ENCODE peak calls at places on chromosome 19, in four cellular contexts. One of them, this sample, is unnamed.

GRCh38 chr19:33214621-33215020 is 11.0 kb downstream of the SLC7A10 start:
- DNase-seq in K562: peak
- DNase-seq in HepG2: peak
- DNase-seq in GM12878: no peak
- DNase-seq in this sample: peak

GRCh38 chr19:49327878-49328544 is 3.0 kb upstream of the SLC6A16 start:
- DNase-seq in K562: peak
- DNase-seq in HepG2: peak
- DNase-seq in GM12878: no peak
- DNase-seq in this sample: peak

GRCh38 chr19:4581381-4582111 is 22.1 kb upstream of the SEMA6B start:
- DNase-seq in K562: peak
- DNase-seq in HepG2: no peak
- DNase-seq in GM12878: no peak
- DNase-seq in this sample: peak

GRCh38 chr19:31350033-31350692 is 927 bp upstream of the TSHZ3 start:
- DNase-seq in K562: no peak
- DNase-seq in HepG2: no peak
- DNase-seq in GM12878: no peak
- DNase-seq in this sample: no peak

GRCh38 chr19:397321-397720 is 11.6 kb downstream of the C2CD4C start:
- DNase-seq in K562: no peak
- DNase-seq in HepG2: no peak
- DNase-seq in GM12878: no peak
- DNase-seq in this sample: no peak

GRCh38 chr19:31350693-31351211 is 1.5 kb upstream of the TSHZ3 start:
- DNase-seq in K562: peak
- DNase-seq in HepG2: no peak
- DNase-seq in GM12878: no peak
- DNase-seq in this sample: peak

GRCh38 chr19:38482496-38482895 is 49.0 kb downstream of the RYR1 start:
- DNase-seq in K562: no peak
- DNase-seq in HepG2: no peak
- DNase-seq in GM12878: no peak
- DNase-seq in this sample: no peak

GRCh38 chr19:27975419-27976005 is 1237.4 kb downstream of the UQCRFS1 start:
- DNase-seq in K562: no peak
- DNase-seq in HepG2: no peak
- DNase-seq in GM12878: no peak
- DNase-seq in this sample: no peak

GRCh38 chr19:17620696-17621095 is 65.2 kb downstream of the COLGALT1 start:
- DNase-seq in K562: no peak
- DNase-seq in HepG2: no peak
- DNase-seq in GM12878: no peak
- DNase-seq in this sample: no peak

GRCh38 chr19:19170053-19170945 is at the start of gene MEF2B:
- DNase-seq in K562: peak
- DNase-seq in HepG2: peak
- DNase-seq in GM12878: no peak
- DNase-seq in this sample: peak

GRCh38 chr19:51627491-51628138 is 2.6 kb downstream of the SIGLEC5 start:
- DNase-seq in K562: no peak
- DNase-seq in HepG2: no peak
- DNase-seq in GM12878: no peak
- DNase-seq in this sample: no peak

GRCh38 chr19:18645035-18645511 is 8.2 kb downstream of the KLHL26 start:
- DNase-seq in K562: no peak
- DNase-seq in HepG2: no peak
- DNase-seq in GM12878: no peak
- DNase-seq in this sample: no peak

GRCh38 chr19:29766100-29766499 is 45.7 kb upstream of the CCNE1 start:
- DNase-seq in K562: no peak
- DNase-seq in HepG2: no peak
- DNase-seq in GM12878: no peak
- DNase-seq in this sample: no peak

GRCh38 chr19:52048604-52049493 is at the start of gene ZNF432:
- DNase-seq in K562: peak
- DNase-seq in HepG2: peak
- DNase-seq in GM12878: peak
- DNase-seq in this sample: peak

GRCh38 chr19:37981785-37982475 is 74.9 kb downstream of the SIPA1L3 start:
- DNase-seq in K562: no peak
- DNase-seq in HepG2: no peak
- DNase-seq in GM12878: no peak
- DNase-seq in this sample: no peak

GRCh38 chr19:11286312-11286974 is 9.5 kb upstream of the TSPAN16 start:
- DNase-seq in K562: no peak
- DNase-seq in HepG2: no peak
- DNase-seq in GM12878: no peak
- DNase-seq in this sample: no peak

GRCh38 chr19:19627716-19628498 is at the start of gene LPAR2:
- DNase-seq in K562: no peak
- DNase-seq in HepG2: no peak
- DNase-seq in GM12878: no peak
- DNase-seq in this sample: peak

GRCh38 chr19:48549380-48549779 is 2.6 kb upstream of the SULT2B1 start:
- DNase-seq in K562: no peak
- DNase-seq in HepG2: no peak
- DNase-seq in GM12878: no peak
- DNase-seq in this sample: no peak

GRCh38 chr19:43505186-43505456 is 575 bp upstream of the PHLDB3 start:
- DNase-seq in K562: no peak
- DNase-seq in HepG2: no peak
- DNase-seq in GM12878: no peak
- DNase-seq in this sample: no peak

GRCh38 chr19:50633973-50634372 is 5.7 kb downstream of the SYT3 start:
- DNase-seq in K562: no peak
- DNase-seq in HepG2: no peak
- DNase-seq in GM12878: no peak
- DNase-seq in this sample: no peak

GRCh38 chr19:33688657-33688992 is 66.9 kb downstream of the CHST8 start:
- DNase-seq in K562: no peak
- DNase-seq in HepG2: no peak
- DNase-seq in GM12878: no peak
- DNase-seq in this sample: no peak

GRCh38 chr19:36489920-36490415 is 607 bp upstream of the ZNF566 start:
- DNase-seq in K562: peak
- DNase-seq in HepG2: peak
- DNase-seq in GM12878: peak
- DNase-seq in this sample: peak

GRCh38 chr19:54517483-54517882 is 14.9 kb downstream of the LAIR2 start:
- DNase-seq in K562: peak
- DNase-seq in HepG2: peak
- DNase-seq in GM12878: no peak
- DNase-seq in this sample: peak

GRCh38 chr19:4088975-4089374 is 22.3 kb upstream of the ZBTB7A start:
- DNase-seq in K562: peak
- DNase-seq in HepG2: no peak
- DNase-seq in GM12878: no peak
- DNase-seq in this sample: no peak

GRCh38 chr19:15923702-15924101 is 10.6 kb downstream of the CYP4F11 start:
- DNase-seq in K562: no peak
- DNase-seq in HepG2: no peak
- DNase-seq in GM12878: no peak
- DNase-seq in this sample: no peak

GRCh38 chr19:55077106-55077505 is 1.4 kb downstream of the EPS8L1 start:
- DNase-seq in K562: no peak
- DNase-seq in HepG2: no peak
- DNase-seq in GM12878: no peak
- DNase-seq in this sample: no peak

GRCh38 chr19:36528921-36529518 is 949 bp upstream of the ZNF260 start:
- DNase-seq in K562: peak
- DNase-seq in HepG2: peak
- DNase-seq in GM12878: peak
- DNase-seq in this sample: peak

GRCh38 chr19:42352893-42353259 is 27.4 kb downstream of the MEGF8 start:
- DNase-seq in K562: no peak
- DNase-seq in HepG2: no peak
- DNase-seq in GM12878: no peak
- DNase-seq in this sample: no peak

GRCh38 chr19:6532244-6532999 is 1.6 kb downstream of the TNFSF9 start:
- DNase-seq in K562: peak
- DNase-seq in HepG2: no peak
- DNase-seq in GM12878: no peak
- DNase-seq in this sample: no peak

GRCh38 chr19:9075064-9075964 is 11.5 kb upstream of the OR1M1 start:
- DNase-seq in K562: peak
- DNase-seq in HepG2: peak
- DNase-seq in GM12878: no peak
- DNase-seq in this sample: peak

GRCh38 chr19:42277821-42278809 is 9.1 kb downstream of the CIC start:
- DNase-seq in K562: no peak
- DNase-seq in HepG2: no peak
- DNase-seq in GM12878: no peak
- DNase-seq in this sample: no peak

GRCh38 chr19:10112037-10112751 is 701 bp downstream of the P2RY11 start:
- DNase-seq in K562: no peak
- DNase-seq in HepG2: no peak
- DNase-seq in GM12878: no peak
- DNase-seq in this sample: no peak
- TF ChIP-seq JUNB in K562: no peak
- TF ChIP-seq JUNB in HepG2: no peak
- TF ChIP-seq JUNB in GM12878: no peak
- TF ChIP-seq JUNB in this sample: no peak

GRCh38 chr19:40444181-40445005 is at the start of gene SERTAD3:
- DNase-seq in K562: peak
- DNase-seq in HepG2: peak
- DNase-seq in GM12878: peak
- DNase-seq in this sample: peak
- TF ChIP-seq CTCF in K562: peak
- TF ChIP-seq CTCF in HepG2: peak
- TF ChIP-seq CTCF in GM12878: peak
- TF ChIP-seq CTCF in this sample: no peak

DNA sequence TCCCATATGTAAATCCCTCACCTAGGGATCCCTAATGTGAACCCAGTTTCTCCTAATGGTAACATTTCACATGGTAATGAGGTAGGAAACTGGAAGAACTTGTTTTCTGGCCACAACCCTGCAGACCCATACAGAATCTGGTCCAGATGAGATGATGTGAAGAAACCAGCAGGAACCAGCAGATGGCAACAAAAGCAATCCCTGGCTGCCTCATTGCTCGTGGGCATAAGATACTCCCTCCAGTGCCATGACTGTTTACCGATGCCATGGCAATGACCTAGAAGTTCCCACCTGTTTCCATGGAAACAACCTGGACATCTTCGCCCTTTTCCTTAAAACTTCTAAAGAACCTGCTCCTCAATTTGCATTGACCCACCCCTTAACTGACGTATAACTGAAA is 1.4 kb upstream of the CD209 start:
- DNase-seq in K562: no peak
- DNase-seq in HepG2: peak
- DNase-seq in GM12878: no peak
- DNase-seq in this sample: peak
- TF ChIP-seq CREB1 in K562: no peak
- TF ChIP-seq CREB1 in HepG2: no peak
- TF ChIP-seq CREB1 in GM12878: no peak
- TF ChIP-seq CREB1 in this sample: peak

DNA sequence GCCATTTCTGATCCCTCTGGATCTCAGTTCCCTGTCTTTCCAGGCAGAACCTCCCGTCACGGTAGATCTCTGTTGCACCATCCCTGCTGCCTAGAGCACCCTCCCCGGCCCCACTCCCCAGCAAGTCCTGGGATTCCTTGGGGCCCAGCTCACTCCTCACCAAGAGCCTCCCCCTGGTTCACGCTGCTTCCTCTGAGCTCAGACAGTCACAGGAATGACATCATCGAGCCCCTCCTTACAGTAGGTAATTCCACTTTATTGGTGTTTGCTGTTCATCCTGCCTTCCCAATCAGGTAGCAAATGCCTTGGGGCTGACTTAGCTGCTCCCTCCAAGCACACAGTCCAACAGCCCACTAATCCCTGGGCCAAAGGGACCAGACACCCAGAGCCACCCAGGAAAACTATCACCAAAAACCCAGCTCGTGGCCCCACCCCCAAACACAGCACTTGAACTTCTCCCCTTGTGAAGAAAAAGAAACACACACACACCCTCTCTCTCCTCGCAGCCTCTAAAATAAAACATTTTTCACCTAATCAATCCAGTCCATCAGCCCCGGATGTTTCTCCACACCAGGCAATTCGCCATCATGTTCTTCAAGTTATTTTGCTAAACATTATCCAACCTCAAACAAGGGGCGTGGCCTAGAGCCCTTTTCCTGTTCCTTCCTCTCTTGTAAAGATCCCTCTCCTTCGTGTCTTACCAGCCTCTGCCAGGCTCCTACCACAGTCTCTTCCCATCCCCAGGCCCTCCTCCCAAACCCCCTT is 2.5 kb downstream of the NAPA start:
- DNase-seq in K562: no peak
- DNase-seq in HepG2: peak
- DNase-seq in GM12878: no peak
- DNase-seq in this sample: no peak
- TF ChIP-seq JUNB in K562: no peak
- TF ChIP-seq JUNB in HepG2: no peak
- TF ChIP-seq JUNB in GM12878: no peak
- TF ChIP-seq JUNB in this sample: no peak

DNA sequence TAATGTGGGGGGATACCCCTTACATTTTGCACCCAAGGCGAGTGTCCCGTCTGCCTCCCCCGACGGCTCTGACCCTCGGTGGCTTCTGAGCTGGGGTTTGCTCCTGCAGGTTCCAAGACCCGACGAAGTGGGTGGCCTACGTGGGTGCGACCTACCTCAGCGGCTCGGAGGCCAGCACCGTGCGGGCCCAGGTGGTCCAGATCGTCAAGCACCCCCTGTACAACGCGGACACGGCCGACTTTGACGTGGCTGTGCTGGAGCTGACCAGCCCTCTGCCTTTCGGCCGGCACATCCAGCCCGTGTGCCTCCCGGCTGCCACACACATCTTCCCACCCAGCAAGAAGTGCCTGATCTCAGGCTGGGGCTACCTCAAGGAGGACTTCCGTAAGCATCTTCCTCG is 19.1 kb downstream of the TIMM13 start:
- DNase-seq in K562: no peak
- DNase-seq in HepG2: no peak
- DNase-seq in GM12878: no peak
- DNase-seq in this sample: no peak
- TF ChIP-seq CTCF in K562: no peak
- TF ChIP-seq CTCF in HepG2: no peak
- TF ChIP-seq CTCF in GM12878: no peak
- TF ChIP-seq CTCF in this sample: no peak

DNA sequence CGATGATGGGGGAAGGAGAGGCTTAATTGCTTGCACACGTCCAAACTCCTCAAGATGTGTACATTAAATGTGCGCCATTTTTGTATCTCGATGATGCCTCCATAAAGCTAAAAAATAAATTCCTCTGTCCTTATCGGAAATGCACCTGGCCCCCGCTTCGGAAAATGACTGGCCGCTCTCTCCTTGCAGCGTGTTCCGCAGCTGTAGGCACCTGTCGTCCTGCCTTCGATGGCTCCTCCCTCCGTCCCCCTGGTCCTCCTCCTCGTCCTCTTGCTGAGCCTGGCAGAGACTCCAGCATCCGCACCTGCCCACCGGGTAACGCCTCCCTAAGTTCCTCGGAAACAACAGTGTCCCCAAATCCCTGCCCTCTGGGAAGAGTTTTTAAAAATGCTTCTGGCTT is 1.1 kb downstream of the GALP start:
- DNase-seq in K562: no peak
- DNase-seq in HepG2: no peak
- DNase-seq in GM12878: no peak
- DNase-seq in this sample: no peak
- TF ChIP-seq CREB1 in K562: no peak
- TF ChIP-seq CREB1 in HepG2: no peak
- TF ChIP-seq CREB1 in GM12878: no peak
- TF ChIP-seq CREB1 in this sample: no peak

This sample was measured in GM23338.